ENCODE peak calls at places on chromosomes 1 and 21, in nine cellular contexts. One of them, this sample, is unnamed.

GRCh38 chr1:199396456-199396855 is 631.1 kb upstream of the NR5A2 start:
- DNase-seq in heart left ventricle: no peak
- DNase-seq in spleen: no peak
- DNase-seq in body of pancreas: no peak
- DNase-seq in stomach: no peak
- DNase-seq in prostate gland: no peak
- DNase-seq in uterus: no peak
- DNase-seq in Peyer's patch: no peak
- DNase-seq in NB4: no peak
- DNase-seq in this sample: no peak

GRCh38 chr1:43359696-43360095 is 915 bp downstream of the CDC20 start:
- DNase-seq in heart left ventricle: no peak
- DNase-seq in spleen: no peak
- DNase-seq in body of pancreas: no peak
- DNase-seq in stomach: no peak
- DNase-seq in prostate gland: no peak
- DNase-seq in uterus: no peak
- DNase-seq in Peyer's patch: no peak
- DNase-seq in NB4: peak
- DNase-seq in this sample: no peak

GRCh38 chr1:99645199-99645598 is 714 bp upstream of the PALMD start:
- DNase-seq in heart left ventricle: peak
- DNase-seq in spleen: no peak
- DNase-seq in body of pancreas: peak
- DNase-seq in stomach: no peak
- DNase-seq in prostate gland: peak
- DNase-seq in uterus: peak
- DNase-seq in Peyer's patch: no peak
- DNase-seq in NB4: peak
- DNase-seq in this sample: no peak

GRCh38 chr1:241125297-241125696 is 231.7 kb downstream of the RGS7 start:
- DNase-seq in heart left ventricle: no peak
- DNase-seq in spleen: no peak
- DNase-seq in body of pancreas: no peak
- DNase-seq in stomach: no peak
- DNase-seq in prostate gland: no peak
- DNase-seq in uterus: no peak
- DNase-seq in Peyer's patch: no peak
- DNase-seq in NB4: no peak
- DNase-seq in this sample: no peak

GRCh38 chr21:44403106-44404020 is 49.9 kb downstream of the TRPM2 start:
- DNase-seq in heart left ventricle: no peak
- DNase-seq in spleen: peak
- DNase-seq in body of pancreas: no peak
- DNase-seq in stomach: no peak
- DNase-seq in prostate gland: no peak
- DNase-seq in uterus: no peak
- DNase-seq in Peyer's patch: no peak
- DNase-seq in NB4: no peak
- DNase-seq in this sample: no peak

GRCh38 chr1:19410393-19410792 is 74.9 kb downstream of the CAPZB start:
- DNase-seq in heart left ventricle: no peak
- DNase-seq in spleen: no peak
- DNase-seq in body of pancreas: no peak
- DNase-seq in stomach: no peak
- DNase-seq in prostate gland: no peak
- DNase-seq in uterus: no peak
- DNase-seq in Peyer's patch: no peak
- DNase-seq in NB4: no peak
- DNase-seq in this sample: no peak

GRCh38 chr1:119878171-119878570 is 18.1 kb downstream of the ADAM30 start:
- DNase-seq in heart left ventricle: no peak
- DNase-seq in spleen: no peak
- DNase-seq in body of pancreas: no peak
- DNase-seq in stomach: no peak
- DNase-seq in prostate gland: no peak
- DNase-seq in uterus: no peak
- DNase-seq in Peyer's patch: no peak
- DNase-seq in NB4: no peak
- DNase-seq in this sample: no peak

GRCh38 chr1:77475631-77476030 is 193.8 kb downstream of the AK5 start:
- DNase-seq in heart left ventricle: no peak
- DNase-seq in spleen: no peak
- DNase-seq in body of pancreas: no peak
- DNase-seq in stomach: no peak
- DNase-seq in prostate gland: no peak
- DNase-seq in uterus: no peak
- DNase-seq in Peyer's patch: no peak
- DNase-seq in NB4: peak
- DNase-seq in this sample: no peak

GRCh38 chr1:56771717-56772116 is 47.5 kb downstream of the FYB2 start:
- DNase-seq in heart left ventricle: no peak
- DNase-seq in spleen: no peak
- DNase-seq in body of pancreas: no peak
- DNase-seq in stomach: no peak
- DNase-seq in prostate gland: no peak
- DNase-seq in uterus: no peak
- DNase-seq in Peyer's patch: no peak
- DNase-seq in NB4: no peak
- DNase-seq in this sample: no peak

GRCh38 chr1:1234180-1234808 is 2.3 kb downstream of the B3GALT6 start:
- DNase-seq in heart left ventricle: no peak
- DNase-seq in spleen: no peak
- DNase-seq in body of pancreas: no peak
- DNase-seq in stomach: no peak
- DNase-seq in prostate gland: no peak
- DNase-seq in uterus: no peak
- DNase-seq in Peyer's patch: no peak
- DNase-seq in NB4: no peak
- DNase-seq in this sample: no peak

GRCh38 chr1:1233567-1233892 is 1.5 kb downstream of the B3GALT6 start:
- DNase-seq in heart left ventricle: no peak
- DNase-seq in spleen: no peak
- DNase-seq in body of pancreas: no peak
- DNase-seq in stomach: no peak
- DNase-seq in prostate gland: no peak
- DNase-seq in uterus: no peak
- DNase-seq in Peyer's patch: no peak
- DNase-seq in NB4: no peak
- DNase-seq in this sample: no peak

GRCh38 chr1:1232224-1232800 is at the start of gene B3GALT6:
- DNase-seq in heart left ventricle: no peak
- DNase-seq in spleen: no peak
- DNase-seq in body of pancreas: no peak
- DNase-seq in stomach: no peak
- DNase-seq in prostate gland: no peak
- DNase-seq in uterus: no peak
- DNase-seq in Peyer's patch: no peak
- DNase-seq in NB4: no peak
- DNase-seq in this sample: no peak

GRCh38 chr1:1231400-1232223 is at the start of gene SDF4:
- DNase-seq in heart left ventricle: peak
- DNase-seq in spleen: peak
- DNase-seq in body of pancreas: peak
- DNase-seq in stomach: peak
- DNase-seq in prostate gland: peak
- DNase-seq in uterus: peak
- DNase-seq in Peyer's patch: peak
- DNase-seq in NB4: peak
- DNase-seq in this sample: peak

DNA sequence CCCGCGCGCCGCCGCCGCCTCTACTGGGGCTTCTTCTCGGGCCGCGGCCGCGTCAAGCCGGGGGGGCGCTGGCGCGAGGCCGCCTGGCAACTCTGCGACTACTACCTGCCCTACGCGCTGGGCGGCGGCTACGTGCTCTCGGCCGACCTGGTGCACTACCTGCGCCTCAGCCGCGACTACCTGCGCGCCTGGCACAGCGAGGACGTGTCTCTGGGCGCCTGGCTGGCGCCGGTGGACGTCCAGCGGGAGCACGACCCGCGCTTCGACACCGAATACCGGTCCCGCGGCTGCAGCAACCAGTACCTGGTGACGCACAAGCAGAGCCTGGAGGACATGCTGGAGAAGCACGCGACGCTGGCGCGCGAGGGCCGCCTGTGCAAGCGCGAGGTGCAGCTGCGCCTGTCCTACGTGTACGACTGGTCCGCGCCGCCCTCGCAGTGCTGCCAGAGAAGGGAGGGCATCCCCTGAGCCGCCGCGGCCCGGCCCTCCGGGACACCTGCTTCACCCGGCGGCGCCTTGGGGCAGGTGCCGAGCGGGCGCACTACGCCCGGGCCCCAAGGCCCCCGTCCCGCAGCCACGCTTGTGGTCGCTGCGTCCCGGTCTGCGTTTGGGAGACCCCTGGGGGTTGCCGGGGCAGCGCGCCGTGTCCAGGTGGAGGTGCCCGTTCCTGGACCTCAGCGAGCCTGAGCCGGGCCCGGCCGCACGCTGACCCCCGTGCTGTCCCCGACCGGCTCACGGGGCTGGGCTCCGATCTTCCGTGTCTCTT is 947 bp downstream of the B3GALT6 start:
- DNase-seq in heart left ventricle: no peak
- DNase-seq in spleen: peak
- DNase-seq in body of pancreas: no peak
- DNase-seq in stomach: no peak
- DNase-seq in prostate gland: no peak
- DNase-seq in uterus: peak
- DNase-seq in Peyer's patch: no peak
- DNase-seq in NB4: no peak
- DNase-seq in this sample: no peak
- H3K4me3 ChIP-seq in heart left ventricle: peak
- H3K4me3 ChIP-seq in spleen: peak
- H3K4me3 ChIP-seq in body of pancreas: no peak
- H3K4me3 ChIP-seq in stomach: peak
- H3K4me3 ChIP-seq in prostate gland: peak
- H3K4me3 ChIP-seq in uterus: peak
- H3K4me3 ChIP-seq in Peyer's patch: peak
- H3K4me3 ChIP-seq in NB4: peak
- H3K4me3 ChIP-seq in this sample: peak

GRCh38 chr1:183915634-183916510 is 111.0 kb downstream of the RGL1 start:
- DNase-seq in heart left ventricle: peak
- DNase-seq in spleen: no peak
- DNase-seq in body of pancreas: peak
- DNase-seq in stomach: peak
- DNase-seq in prostate gland: peak
- DNase-seq in uterus: peak
- DNase-seq in Peyer's patch: peak
- DNase-seq in NB4: peak
- DNase-seq in this sample: peak
- TF ChIP-seq POLR2A in heart left ventricle: no peak
- TF ChIP-seq POLR2A in spleen: no peak
- TF ChIP-seq POLR2A in body of pancreas: no peak
- TF ChIP-seq POLR2A in stomach: no peak
- TF ChIP-seq POLR2A in prostate gland: no peak
- TF ChIP-seq POLR2A in uterus: no peak
- TF ChIP-seq POLR2A in Peyer's patch: no peak
- TF ChIP-seq POLR2A in NB4: no peak
- TF ChIP-seq POLR2A in this sample: no peak

GRCh38 chr1:109785446-109786106 is 21.9 kb upstream of the EPS8L3 start:
- DNase-seq in heart left ventricle: peak
- DNase-seq in spleen: peak
- DNase-seq in body of pancreas: no peak
- DNase-seq in stomach: peak
- DNase-seq in prostate gland: no peak
- DNase-seq in uterus: no peak
- DNase-seq in Peyer's patch: no peak
- DNase-seq in NB4: no peak
- DNase-seq in this sample: peak

GRCh38 chr1:109782927-109783326 is 19.2 kb upstream of the EPS8L3 start:
- DNase-seq in heart left ventricle: no peak
- DNase-seq in spleen: peak
- DNase-seq in body of pancreas: no peak
- DNase-seq in stomach: no peak
- DNase-seq in prostate gland: no peak
- DNase-seq in uterus: no peak
- DNase-seq in Peyer's patch: no peak
- DNase-seq in NB4: no peak
- DNase-seq in this sample: no peak

GRCh38 chr1:109786107-109786470 is 22.4 kb upstream of the EPS8L3 start:
- DNase-seq in heart left ventricle: no peak
- DNase-seq in spleen: no peak
- DNase-seq in body of pancreas: peak
- DNase-seq in stomach: no peak
- DNase-seq in prostate gland: no peak
- DNase-seq in uterus: no peak
- DNase-seq in Peyer's patch: no peak
- DNase-seq in NB4: no peak
- DNase-seq in this sample: no peak

GRCh38 chr1:109783436-109783835 is 19.7 kb upstream of the EPS8L3 start:
- DNase-seq in heart left ventricle: peak
- DNase-seq in spleen: peak
- DNase-seq in body of pancreas: no peak
- DNase-seq in stomach: peak
- DNase-seq in prostate gland: peak
- DNase-seq in uterus: no peak
- DNase-seq in Peyer's patch: no peak
- DNase-seq in NB4: no peak
- DNase-seq in this sample: no peak

DNA sequence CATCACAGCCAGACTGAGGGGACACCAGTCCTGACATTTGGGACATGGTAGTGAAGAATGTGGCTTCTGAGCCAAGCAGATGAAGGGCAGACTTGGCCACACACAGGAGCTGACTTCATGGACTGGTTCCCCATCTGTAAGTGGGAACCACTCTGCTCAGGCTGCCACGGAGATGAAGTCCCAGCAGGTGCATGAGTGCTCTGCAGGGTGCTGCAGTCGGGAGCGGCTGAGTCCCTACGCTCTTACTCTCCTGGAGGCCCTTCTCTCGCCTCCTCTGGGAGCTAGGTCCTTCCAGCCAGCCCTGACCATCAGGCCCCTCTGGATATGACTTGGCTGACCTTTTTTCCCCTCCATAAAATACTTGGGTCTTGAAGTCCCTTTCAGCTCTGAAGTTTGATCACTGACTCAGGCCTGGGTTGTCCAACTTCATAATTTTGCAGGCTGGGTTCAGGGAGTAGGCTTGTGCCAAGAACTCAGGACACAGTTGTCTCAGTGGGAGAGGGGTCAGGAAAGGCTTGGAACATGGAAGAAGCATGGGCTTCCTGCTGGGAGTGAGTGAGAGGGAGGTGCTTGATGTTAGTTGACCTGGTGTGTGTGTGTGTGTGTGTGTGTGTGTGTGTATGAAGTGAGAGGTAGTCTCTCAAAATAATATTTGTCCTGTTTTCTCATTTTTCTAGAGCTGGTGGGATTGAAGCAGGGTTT is 21.0 kb upstream of the EPS8L3 start:
- DNase-seq in heart left ventricle: peak
- DNase-seq in spleen: peak
- DNase-seq in body of pancreas: no peak
- DNase-seq in stomach: no peak
- DNase-seq in prostate gland: no peak
- DNase-seq in uterus: no peak
- DNase-seq in Peyer's patch: no peak
- DNase-seq in NB4: no peak
- DNase-seq in this sample: no peak
- TF ChIP-seq CTCF in heart left ventricle: no peak
- TF ChIP-seq CTCF in spleen: no peak
- TF ChIP-seq CTCF in body of pancreas: no peak
- TF ChIP-seq CTCF in stomach: no peak
- TF ChIP-seq CTCF in prostate gland: no peak
- TF ChIP-seq CTCF in uterus: no peak
- TF ChIP-seq CTCF in Peyer's patch: no peak
- TF ChIP-seq CTCF in NB4: no peak
- TF ChIP-seq CTCF in this sample: no peak

GRCh38 chr1:230864441-230864840 is 3.9 kb downstream of the C1orf198 start:
- DNase-seq in heart left ventricle: no peak
- DNase-seq in spleen: peak
- DNase-seq in body of pancreas: no peak
- DNase-seq in stomach: no peak
- DNase-seq in prostate gland: no peak
- DNase-seq in uterus: no peak
- DNase-seq in Peyer's patch: no peak
- DNase-seq in NB4: no peak
- DNase-seq in this sample: no peak
- H3K4me3 ChIP-seq in heart left ventricle: peak
- H3K4me3 ChIP-seq in spleen: no peak
- H3K4me3 ChIP-seq in body of pancreas: no peak
- H3K4me3 ChIP-seq in stomach: no peak
- H3K4me3 ChIP-seq in prostate gland: no peak
- H3K4me3 ChIP-seq in uterus: no peak
- H3K4me3 ChIP-seq in Peyer's patch: no peak
- H3K4me3 ChIP-seq in NB4: no peak
- H3K4me3 ChIP-seq in this sample: no peak

This sample was measured in testis.